ENCODE peak calls at places on chromosome 12, in four cellular contexts. X is HCT116, R is astrocyte, H is left ventricle myocardium inferior. T is an unnamed sample.

GRCh38 chr12:76006028-76006916 is 25.3 kb downstream of the PHLDA1 start:
- DNase-seq in X (no peak), R (no peak), H (no peak), T (no peak)

GRCh38 chr12:116264525-116265070 is 12.9 kb downstream of the MED13L start:
- DNase-seq in X (no peak), R (no peak), H (no peak), T (no peak)

GRCh38 chr12:21453312-21453852 is 15.9 kb downstream of the PYROXD1 start:
- DNase-seq in X (no peak), R (no peak), H (no peak), T (no peak)

GRCh38 chr12:121796855-121797751 is 3.6 kb upstream of the RHOF start:
- DNase-seq in X (peak), R (peak), H (peak), T (no peak)

GRCh38 chr12:132148368-132149045 is 4.2 kb downstream of the NOC4L start:
- DNase-seq in X (no peak), R (no peak), H (peak), T (no peak)

GRCh38 chr12:97758586-97758985 is 296.0 kb downstream of the RMST start:
- DNase-seq in X (no peak), R (no peak), H (no peak), T (no peak)

GRCh38 chr12:106070147-106070546 is 68.6 kb downstream of the NUAK1 start:
- DNase-seq in X (no peak), R (no peak), H (no peak), T (no peak)

GRCh38 chr12:51374346-51374745 is 16.9 kb downstream of the GALNT6 start:
- DNase-seq in X (no peak), R (no peak), H (no peak), T (no peak)

GRCh38 chr12:57631566-57632368 is 1.2 kb downstream of the B4GALNT1 start:
- DNase-seq in X (no peak), R (no peak), H (no peak), T (no peak)

GRCh38 chr12:53499261-53500118 is at the start of gene MAP3K12:
- DNase-seq in X (no peak), R (peak), H (peak), T (peak)

GRCh38 chr12:106791531-106791930 is 17.0 kb downstream of the RIC8B start:
- DNase-seq in X (no peak), R (no peak), H (no peak), T (no peak)

GRCh38 chr12:103884316-103884715 is 43.3 kb upstream of the NT5DC3 start:
- DNase-seq in X (no peak), R (peak), H (no peak), T (peak)

GRCh38 chr12:100293017-100293416 is 26.0 kb downstream of the SCYL2 start:
- DNase-seq in X (no peak), R (no peak), H (no peak), T (no peak)

GRCh38 chr12:124696689-124697476 is 129.5 kb upstream of the NCOR2 start:
- DNase-seq in X (no peak), R (no peak), H (no peak), T (no peak)

GRCh38 chr12:29710104-29710503 is 73.6 kb downstream of the TMTC1 start:
- DNase-seq in X (no peak), R (peak), H (peak), T (no peak)

GRCh38 chr12:106841471-106842302 is 67.2 kb downstream of the RIC8B start:
- DNase-seq in X (peak), R (peak), H (no peak), T (peak)

GRCh38 chr12:101051151-101051550 is 158.9 kb downstream of the SLC5A8 start:
- DNase-seq in X (no peak), R (peak), H (no peak), T (no peak)

GRCh38 chr12:62693291-62694040 is 226.8 kb downstream of the MON2 start:
- DNase-seq in X (no peak), R (peak), H (peak), T (no peak)

GRCh38 chr12:990308-990648 is 745 bp upstream of the ERC1 start:
- DNase-seq in X (no peak), R (peak), H (peak), T (peak)

GRCh38 chr12:109814600-109814999 is 18.6 kb downstream of the TRPV4 start:
- DNase-seq in X (no peak), R (no peak), H (no peak), T (no peak)
- H3K27ac ChIP-seq in X (no peak), R (no peak), H (no peak), T (no peak)

GRCh38 chr12:6689000-6689882 is at the start of gene ZNF384:
- DNase-seq in X (peak), R (peak), H (peak), T (peak)
- TF ChIP-seq CTCF in X (no peak), R (peak), H (peak), T (no peak)

DNA sequence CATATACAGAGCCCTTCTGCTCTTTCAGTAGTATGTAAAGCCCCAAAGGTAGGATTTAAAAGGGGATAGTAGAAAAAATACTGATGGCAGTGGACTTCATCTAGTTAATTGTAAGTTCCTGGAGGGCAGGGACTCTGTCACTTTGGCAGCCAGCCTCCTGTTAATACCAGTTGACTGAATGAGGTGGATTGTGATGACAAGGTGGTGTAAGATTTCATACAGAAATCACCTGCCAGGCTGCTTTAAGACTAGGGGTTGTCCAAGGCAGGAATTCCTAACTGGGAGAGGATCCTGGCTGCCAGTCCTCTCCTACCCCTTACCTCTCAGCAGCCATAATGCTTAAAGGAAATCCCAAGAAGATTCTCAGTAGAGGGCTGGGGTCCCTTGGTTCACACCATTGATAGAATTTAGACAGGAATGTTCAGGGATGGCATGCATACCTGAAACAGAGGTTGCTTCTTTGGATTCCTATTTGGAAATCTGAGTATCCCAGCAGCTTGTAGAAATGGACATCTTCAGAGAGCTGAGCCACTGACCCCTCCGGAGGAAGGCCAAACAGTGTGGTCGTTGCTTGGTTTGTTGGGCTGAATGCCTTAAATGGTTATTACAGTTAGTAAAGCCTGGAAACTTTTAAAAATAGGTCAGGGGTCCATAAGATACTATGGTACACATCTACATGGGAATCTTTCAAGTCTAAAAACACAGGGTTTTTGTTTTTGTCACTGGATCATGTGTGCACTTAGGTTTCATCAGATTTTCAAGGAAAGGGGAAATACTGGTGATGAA is 7.5 kb downstream of the DYRK2 start:
- DNase-seq in X (no peak), R (no peak), H (no peak), T (no peak)
- H3K27ac ChIP-seq in X (no peak), R (no peak), H (peak), T (no peak)

GRCh38 chr12:32305163-32305562 is 94.2 kb upstream of the FGD4 start:
- DNase-seq in X (peak), R (no peak), H (no peak), T (peak)
- TF ChIP-seq CTCF in X (peak), R (peak), H (peak), T (peak)

GRCh38 chr12:56257071-56257470 is 1.1 kb downstream of the ANKRD52 start:
- DNase-seq in X (no peak), R (no peak), H (no peak), T (no peak)
- H3K27ac ChIP-seq in X (peak), R (peak), H (peak), T (peak)

GRCh38 chr12:47017041-47017713 is 62.2 kb upstream of the PCED1B start:
- DNase-seq in X (no peak), R (no peak), H (no peak), T (no peak)
- TF ChIP-seq CTCF in X (no peak), R (no peak), H (no peak), T (no peak)

GRCh38 chr12:96223411-96224218 is 29.4 kb downstream of the ELK3 start:
- DNase-seq in X (no peak), R (no peak), H (no peak), T (no peak)

GRCh38 chr12:96219700-96220206 is 25.6 kb downstream of the ELK3 start:
- DNase-seq in X (peak), R (peak), H (no peak), T (peak)

GRCh38 chr12:96218989-96219678 is 25.0 kb downstream of the ELK3 start:
- DNase-seq in X (no peak), R (no peak), H (no peak), T (no peak)

GRCh38 chr12:96221391-96221790 is 27.2 kb downstream of the ELK3 start:
- DNase-seq in X (no peak), R (no peak), H (no peak), T (no peak)

GRCh38 chr12:96220902-96221301 is 26.7 kb downstream of the ELK3 start:
- DNase-seq in X (no peak), R (peak), H (peak), T (no peak)
- H3K27ac ChIP-seq in X (no peak), R (peak), H (peak), T (peak)